ENCODE peak calls at places on chromosomes 2 and 18, in eight cellular contexts. One of them, this sample, is unnamed.

GRCh38 chr2:199223791-199224190 is 233.9 kb downstream of the SATB2 start:
- DNase-seq in naive B cell: no peak
- DNase-seq in NCI-H1694: no peak
- DNase-seq in C1 segment of cervical spinal cord: no peak
- DNase-seq in activated T-cell treated with anti-CD3 and anti-CD28 coated beads for 1 hour: no peak
- DNase-seq in NCI-H2081 treated with DMSO at 0.1 percent for 48 hours: no peak
- DNase-seq in tibial nerve: no peak
- DNase-seq in endothelial cell: no peak
- DNase-seq in this sample: no peak

GRCh38 chr2:159285929-159286708 is at the start of gene WDSUB1:
- DNase-seq in naive B cell: peak
- DNase-seq in NCI-H1694: no peak
- DNase-seq in C1 segment of cervical spinal cord: peak
- DNase-seq in activated T-cell treated with anti-CD3 and anti-CD28 coated beads for 1 hour: peak
- DNase-seq in NCI-H2081 treated with DMSO at 0.1 percent for 48 hours: no peak
- DNase-seq in tibial nerve: peak
- DNase-seq in endothelial cell: peak
- DNase-seq in this sample: peak

GRCh38 chr2:229408356-229408755 is 137.3 kb upstream of the PID1 start:
- DNase-seq in naive B cell: no peak
- DNase-seq in NCI-H1694: no peak
- DNase-seq in C1 segment of cervical spinal cord: no peak
- DNase-seq in activated T-cell treated with anti-CD3 and anti-CD28 coated beads for 1 hour: no peak
- DNase-seq in NCI-H2081 treated with DMSO at 0.1 percent for 48 hours: no peak
- DNase-seq in tibial nerve: peak
- DNase-seq in endothelial cell: no peak
- DNase-seq in this sample: no peak

GRCh38 chr2:175293776-175294175 is 112.3 kb upstream of the ATP5MC3 start:
- DNase-seq in naive B cell: no peak
- DNase-seq in NCI-H1694: no peak
- DNase-seq in C1 segment of cervical spinal cord: no peak
- DNase-seq in activated T-cell treated with anti-CD3 and anti-CD28 coated beads for 1 hour: no peak
- DNase-seq in NCI-H2081 treated with DMSO at 0.1 percent for 48 hours: no peak
- DNase-seq in tibial nerve: no peak
- DNase-seq in endothelial cell: no peak
- DNase-seq in this sample: no peak

GRCh38 chr2:212646698-212647097 is 108.1 kb upstream of the ERBB4 start:
- DNase-seq in naive B cell: no peak
- DNase-seq in NCI-H1694: no peak
- DNase-seq in C1 segment of cervical spinal cord: no peak
- DNase-seq in activated T-cell treated with anti-CD3 and anti-CD28 coated beads for 1 hour: no peak
- DNase-seq in NCI-H2081 treated with DMSO at 0.1 percent for 48 hours: no peak
- DNase-seq in tibial nerve: no peak
- DNase-seq in endothelial cell: no peak
- DNase-seq in this sample: no peak

GRCh38 chr2:121454549-121455090 is 76.1 kb upstream of the RNU4ATAC start:
- DNase-seq in naive B cell: no peak
- DNase-seq in NCI-H1694: no peak
- DNase-seq in C1 segment of cervical spinal cord: no peak
- DNase-seq in activated T-cell treated with anti-CD3 and anti-CD28 coated beads for 1 hour: no peak
- DNase-seq in NCI-H2081 treated with DMSO at 0.1 percent for 48 hours: no peak
- DNase-seq in tibial nerve: no peak
- DNase-seq in endothelial cell: no peak
- DNase-seq in this sample: no peak

GRCh38 chr2:168780671-168781071 is 21.8 kb upstream of the NOSTRIN start:
- DNase-seq in naive B cell: no peak
- DNase-seq in NCI-H1694: no peak
- DNase-seq in C1 segment of cervical spinal cord: no peak
- DNase-seq in activated T-cell treated with anti-CD3 and anti-CD28 coated beads for 1 hour: no peak
- DNase-seq in NCI-H2081 treated with DMSO at 0.1 percent for 48 hours: no peak
- DNase-seq in tibial nerve: no peak
- DNase-seq in endothelial cell: no peak
- DNase-seq in this sample: no peak

GRCh38 chr2:57443985-57444501 is 602.6 kb upstream of the VRK2 start:
- DNase-seq in naive B cell: no peak
- DNase-seq in NCI-H1694: no peak
- DNase-seq in C1 segment of cervical spinal cord: no peak
- DNase-seq in activated T-cell treated with anti-CD3 and anti-CD28 coated beads for 1 hour: no peak
- DNase-seq in NCI-H2081 treated with DMSO at 0.1 percent for 48 hours: no peak
- DNase-seq in tibial nerve: no peak
- DNase-seq in endothelial cell: no peak
- DNase-seq in this sample: no peak

GRCh38 chr2:23526835-23527790 is 142.1 kb downstream of the KLHL29 start:
- DNase-seq in naive B cell: no peak
- DNase-seq in NCI-H1694: no peak
- DNase-seq in C1 segment of cervical spinal cord: no peak
- DNase-seq in activated T-cell treated with anti-CD3 and anti-CD28 coated beads for 1 hour: no peak
- DNase-seq in NCI-H2081 treated with DMSO at 0.1 percent for 48 hours: no peak
- DNase-seq in tibial nerve: no peak
- DNase-seq in endothelial cell: no peak
- DNase-seq in this sample: no peak

GRCh38 chr2:187349328-187349944 is 98.6 kb downstream of the CALCRL start:
- DNase-seq in naive B cell: no peak
- DNase-seq in NCI-H1694: no peak
- DNase-seq in C1 segment of cervical spinal cord: no peak
- DNase-seq in activated T-cell treated with anti-CD3 and anti-CD28 coated beads for 1 hour: no peak
- DNase-seq in NCI-H2081 treated with DMSO at 0.1 percent for 48 hours: no peak
- DNase-seq in tibial nerve: no peak
- DNase-seq in endothelial cell: no peak
- DNase-seq in this sample: no peak

GRCh38 chr2:119197125-119197403 is 26.6 kb upstream of the STEAP3 start:
- DNase-seq in naive B cell: no peak
- DNase-seq in NCI-H1694: no peak
- DNase-seq in C1 segment of cervical spinal cord: no peak
- DNase-seq in activated T-cell treated with anti-CD3 and anti-CD28 coated beads for 1 hour: no peak
- DNase-seq in NCI-H2081 treated with DMSO at 0.1 percent for 48 hours: no peak
- DNase-seq in tibial nerve: no peak
- DNase-seq in endothelial cell: no peak
- DNase-seq in this sample: no peak

GRCh38 chr2:127056631-127057370 is 50.2 kb downstream of the BIN1 start:
- DNase-seq in naive B cell: no peak
- DNase-seq in NCI-H1694: no peak
- DNase-seq in C1 segment of cervical spinal cord: no peak
- DNase-seq in activated T-cell treated with anti-CD3 and anti-CD28 coated beads for 1 hour: no peak
- DNase-seq in NCI-H2081 treated with DMSO at 0.1 percent for 48 hours: no peak
- DNase-seq in tibial nerve: no peak
- DNase-seq in endothelial cell: no peak
- DNase-seq in this sample: no peak

GRCh38 chr18:52442686-52443085 is 102.7 kb downstream of the DCC start:
- DNase-seq in naive B cell: no peak
- DNase-seq in NCI-H1694: no peak
- DNase-seq in C1 segment of cervical spinal cord: no peak
- DNase-seq in activated T-cell treated with anti-CD3 and anti-CD28 coated beads for 1 hour: no peak
- DNase-seq in NCI-H2081 treated with DMSO at 0.1 percent for 48 hours: no peak
- DNase-seq in tibial nerve: no peak
- DNase-seq in endothelial cell: no peak
- DNase-seq in this sample: no peak

GRCh38 chr2:8680931-8681760 is 710 bp upstream of the ID2 start:
- DNase-seq in naive B cell: peak
- DNase-seq in NCI-H1694: peak
- DNase-seq in C1 segment of cervical spinal cord: no peak
- DNase-seq in activated T-cell treated with anti-CD3 and anti-CD28 coated beads for 1 hour: peak
- DNase-seq in NCI-H2081 treated with DMSO at 0.1 percent for 48 hours: peak
- DNase-seq in tibial nerve: no peak
- DNase-seq in endothelial cell: peak
- DNase-seq in this sample: peak

GRCh38 chr2:120402508-120402907 is 56.6 kb downstream of the INHBB start:
- DNase-seq in naive B cell: no peak
- DNase-seq in NCI-H1694: no peak
- DNase-seq in C1 segment of cervical spinal cord: no peak
- DNase-seq in activated T-cell treated with anti-CD3 and anti-CD28 coated beads for 1 hour: no peak
- DNase-seq in NCI-H2081 treated with DMSO at 0.1 percent for 48 hours: no peak
- DNase-seq in tibial nerve: no peak
- DNase-seq in endothelial cell: no peak
- DNase-seq in this sample: no peak

GRCh38 chr2:128879161-128879560 is 560.5 kb upstream of the HS6ST1 start:
- DNase-seq in naive B cell: no peak
- DNase-seq in NCI-H1694: no peak
- DNase-seq in C1 segment of cervical spinal cord: no peak
- DNase-seq in activated T-cell treated with anti-CD3 and anti-CD28 coated beads for 1 hour: no peak
- DNase-seq in NCI-H2081 treated with DMSO at 0.1 percent for 48 hours: no peak
- DNase-seq in tibial nerve: no peak
- DNase-seq in endothelial cell: no peak
- DNase-seq in this sample: no peak

GRCh38 chr18:77376733-77377094 is 127.1 kb downstream of the GALR1 start:
- DNase-seq in naive B cell: no peak
- DNase-seq in NCI-H1694: no peak
- DNase-seq in C1 segment of cervical spinal cord: no peak
- DNase-seq in activated T-cell treated with anti-CD3 and anti-CD28 coated beads for 1 hour: no peak
- DNase-seq in NCI-H2081 treated with DMSO at 0.1 percent for 48 hours: no peak
- DNase-seq in tibial nerve: no peak
- DNase-seq in endothelial cell: no peak
- DNase-seq in this sample: no peak

GRCh38 chr2:217958206-217958888 is 44.4 kb downstream of the TNS1 start:
- DNase-seq in naive B cell: no peak
- DNase-seq in NCI-H1694: no peak
- DNase-seq in C1 segment of cervical spinal cord: no peak
- DNase-seq in activated T-cell treated with anti-CD3 and anti-CD28 coated beads for 1 hour: no peak
- DNase-seq in NCI-H2081 treated with DMSO at 0.1 percent for 48 hours: no peak
- DNase-seq in tibial nerve: no peak
- DNase-seq in endothelial cell: no peak
- DNase-seq in this sample: no peak

GRCh38 chr2:101782427-101782792 is 84.9 kb downstream of the MAP4K4 start:
- DNase-seq in naive B cell: no peak
- DNase-seq in NCI-H1694: no peak
- DNase-seq in C1 segment of cervical spinal cord: no peak
- DNase-seq in activated T-cell treated with anti-CD3 and anti-CD28 coated beads for 1 hour: no peak
- DNase-seq in NCI-H2081 treated with DMSO at 0.1 percent for 48 hours: no peak
- DNase-seq in tibial nerve: no peak
- DNase-seq in endothelial cell: no peak
- DNase-seq in this sample: no peak

GRCh38 chr2:215727507-215728503 is 285.5 kb downstream of the MREG start:
- DNase-seq in naive B cell: no peak
- DNase-seq in NCI-H1694: no peak
- DNase-seq in C1 segment of cervical spinal cord: no peak
- DNase-seq in activated T-cell treated with anti-CD3 and anti-CD28 coated beads for 1 hour: no peak
- DNase-seq in NCI-H2081 treated with DMSO at 0.1 percent for 48 hours: no peak
- DNase-seq in tibial nerve: no peak
- DNase-seq in endothelial cell: no peak
- DNase-seq in this sample: no peak

GRCh38 chr2:177165731-177166711 is 46.6 kb upstream of the HNRNPA3 start:
- DNase-seq in naive B cell: peak
- DNase-seq in NCI-H1694: no peak
- DNase-seq in C1 segment of cervical spinal cord: no peak
- DNase-seq in activated T-cell treated with anti-CD3 and anti-CD28 coated beads for 1 hour: no peak
- DNase-seq in NCI-H2081 treated with DMSO at 0.1 percent for 48 hours: no peak
- DNase-seq in tibial nerve: no peak
- DNase-seq in endothelial cell: no peak
- DNase-seq in this sample: no peak

GRCh38 chr2:166516712-166517303 is 22.8 kb upstream of the SCN7A start:
- DNase-seq in naive B cell: no peak
- DNase-seq in NCI-H1694: peak
- DNase-seq in C1 segment of cervical spinal cord: no peak
- DNase-seq in activated T-cell treated with anti-CD3 and anti-CD28 coated beads for 1 hour: no peak
- DNase-seq in NCI-H2081 treated with DMSO at 0.1 percent for 48 hours: no peak
- DNase-seq in tibial nerve: no peak
- DNase-seq in endothelial cell: peak
- DNase-seq in this sample: no peak

GRCh38 chr2:39779926-39780325 is 868 bp upstream of the THUMPD2 start:
- DNase-seq in naive B cell: no peak
- DNase-seq in NCI-H1694: no peak
- DNase-seq in C1 segment of cervical spinal cord: no peak
- DNase-seq in activated T-cell treated with anti-CD3 and anti-CD28 coated beads for 1 hour: no peak
- DNase-seq in NCI-H2081 treated with DMSO at 0.1 percent for 48 hours: no peak
- DNase-seq in tibial nerve: no peak
- DNase-seq in endothelial cell: no peak
- DNase-seq in this sample: no peak

GRCh38 chr2:75290600-75291140 is 91.3 kb upstream of the TACR1 start:
- DNase-seq in naive B cell: no peak
- DNase-seq in NCI-H1694: no peak
- DNase-seq in C1 segment of cervical spinal cord: no peak
- DNase-seq in activated T-cell treated with anti-CD3 and anti-CD28 coated beads for 1 hour: no peak
- DNase-seq in NCI-H2081 treated with DMSO at 0.1 percent for 48 hours: no peak
- DNase-seq in tibial nerve: no peak
- DNase-seq in endothelial cell: no peak
- DNase-seq in this sample: no peak

GRCh38 chr2:199488772-199489400 is 31.1 kb upstream of the SATB2 start:
- DNase-seq in naive B cell: no peak
- DNase-seq in NCI-H1694: peak
- DNase-seq in C1 segment of cervical spinal cord: no peak
- DNase-seq in activated T-cell treated with anti-CD3 and anti-CD28 coated beads for 1 hour: peak
- DNase-seq in NCI-H2081 treated with DMSO at 0.1 percent for 48 hours: no peak
- DNase-seq in tibial nerve: no peak
- DNase-seq in endothelial cell: peak
- DNase-seq in this sample: peak

GRCh38 chr18:5155180-5155906 is 41.7 kb downstream of the AKAIN1 start:
- DNase-seq in naive B cell: no peak
- DNase-seq in NCI-H1694: no peak
- DNase-seq in C1 segment of cervical spinal cord: no peak
- DNase-seq in activated T-cell treated with anti-CD3 and anti-CD28 coated beads for 1 hour: no peak
- DNase-seq in NCI-H2081 treated with DMSO at 0.1 percent for 48 hours: no peak
- DNase-seq in tibial nerve: no peak
- DNase-seq in endothelial cell: no peak
- DNase-seq in this sample: no peak

GRCh38 chr2:60880633-60880987 is 764 bp upstream of the REL start:
- DNase-seq in naive B cell: no peak
- DNase-seq in NCI-H1694: no peak
- DNase-seq in C1 segment of cervical spinal cord: no peak
- DNase-seq in activated T-cell treated with anti-CD3 and anti-CD28 coated beads for 1 hour: no peak
- DNase-seq in NCI-H2081 treated with DMSO at 0.1 percent for 48 hours: no peak
- DNase-seq in tibial nerve: no peak
- DNase-seq in endothelial cell: no peak
- DNase-seq in this sample: no peak

GRCh38 chr2:133825778-133826177 is 257.5 kb upstream of the NCKAP5 start:
- DNase-seq in naive B cell: no peak
- DNase-seq in NCI-H1694: no peak
- DNase-seq in C1 segment of cervical spinal cord: no peak
- DNase-seq in activated T-cell treated with anti-CD3 and anti-CD28 coated beads for 1 hour: no peak
- DNase-seq in NCI-H2081 treated with DMSO at 0.1 percent for 48 hours: no peak
- DNase-seq in tibial nerve: no peak
- DNase-seq in endothelial cell: no peak
- DNase-seq in this sample: no peak

GRCh38 chr18:3458952-3459853 is 9.2 kb downstream of the TGIF1 start:
- DNase-seq in naive B cell: no peak
- DNase-seq in NCI-H1694: no peak
- DNase-seq in C1 segment of cervical spinal cord: no peak
- DNase-seq in activated T-cell treated with anti-CD3 and anti-CD28 coated beads for 1 hour: no peak
- DNase-seq in NCI-H2081 treated with DMSO at 0.1 percent for 48 hours: no peak
- DNase-seq in tibial nerve: no peak
- DNase-seq in endothelial cell: no peak
- DNase-seq in this sample: no peak

GRCh38 chr2:51120754-51121280 is 88.9 kb upstream of the NRXN1 start:
- DNase-seq in naive B cell: no peak
- DNase-seq in NCI-H1694: no peak
- DNase-seq in C1 segment of cervical spinal cord: no peak
- DNase-seq in activated T-cell treated with anti-CD3 and anti-CD28 coated beads for 1 hour: no peak
- DNase-seq in NCI-H2081 treated with DMSO at 0.1 percent for 48 hours: no peak
- DNase-seq in tibial nerve: no peak
- DNase-seq in endothelial cell: no peak
- DNase-seq in this sample: no peak

GRCh38 chr2:232300894-232301387 is 77.6 kb upstream of the ALPP start:
- DNase-seq in naive B cell: no peak
- DNase-seq in NCI-H1694: no peak
- DNase-seq in C1 segment of cervical spinal cord: no peak
- DNase-seq in activated T-cell treated with anti-CD3 and anti-CD28 coated beads for 1 hour: no peak
- DNase-seq in NCI-H2081 treated with DMSO at 0.1 percent for 48 hours: no peak
- DNase-seq in tibial nerve: no peak
- DNase-seq in endothelial cell: no peak
- DNase-seq in this sample: no peak

GRCh38 chr18:13289501-13290205 is 71.1 kb downstream of the LDLRAD4 start:
- DNase-seq in naive B cell: no peak
- DNase-seq in NCI-H1694: no peak
- DNase-seq in C1 segment of cervical spinal cord: no peak
- DNase-seq in activated T-cell treated with anti-CD3 and anti-CD28 coated beads for 1 hour: no peak
- DNase-seq in NCI-H2081 treated with DMSO at 0.1 percent for 48 hours: no peak
- DNase-seq in tibial nerve: no peak
- DNase-seq in endothelial cell: no peak
- DNase-seq in this sample: no peak

GRCh38 chr18:12598181-12598921 is 59.6 kb downstream of the SPIRE1 start:
- DNase-seq in naive B cell: no peak
- DNase-seq in NCI-H1694: no peak
- DNase-seq in C1 segment of cervical spinal cord: no peak
- DNase-seq in activated T-cell treated with anti-CD3 and anti-CD28 coated beads for 1 hour: no peak
- DNase-seq in NCI-H2081 treated with DMSO at 0.1 percent for 48 hours: no peak
- DNase-seq in tibial nerve: no peak
- DNase-seq in endothelial cell: peak
- DNase-seq in this sample: no peak

GRCh38 chr2:166314022-166314759 is 61.6 kb downstream of the SCN9A start:
- DNase-seq in naive B cell: no peak
- DNase-seq in NCI-H1694: no peak
- DNase-seq in C1 segment of cervical spinal cord: no peak
- DNase-seq in activated T-cell treated with anti-CD3 and anti-CD28 coated beads for 1 hour: no peak
- DNase-seq in NCI-H2081 treated with DMSO at 0.1 percent for 48 hours: no peak
- DNase-seq in tibial nerve: no peak
- DNase-seq in endothelial cell: no peak
- DNase-seq in this sample: no peak